ENCODE peak calls at places on chromosomes 4 and X, in five cellular contexts. One of them, this sample, is unnamed.

GRCh38 chr4:2817701-2818350 is 24.9 kb downstream of the SH3BP2 start:
- DNase-seq in SW480: no peak
- DNase-seq in CD14-positive monocyte: no peak
- DNase-seq in cardiac septum: no peak
- DNase-seq in cardiac muscle cell: peak; percentile 64
- DNase-seq in this sample: no peak

GRCh38 chr4:79182209-79182608 is 143.7 kb downstream of the NAA11 start:
- DNase-seq in CD14-positive monocyte: no peak
- DNase-seq in SW480: no peak
- DNase-seq in cardiac muscle cell: no peak
- DNase-seq in cardiac septum: no peak
- DNase-seq in this sample: no peak

GRCh38 chr4:98700630-98701029 is 42.2 kb upstream of the TSPAN5 start:
- DNase-seq in cardiac septum: no peak
- DNase-seq in CD14-positive monocyte: no peak
- DNase-seq in cardiac muscle cell: no peak
- DNase-seq in SW480: no peak
- DNase-seq in this sample: no peak

GRCh38 chr4:37453004-37453360 is 208.4 kb downstream of the NWD2 start:
- DNase-seq in CD14-positive monocyte: no peak
- DNase-seq in SW480: peak; percentile 90
- DNase-seq in cardiac muscle cell: peak; percentile 82
- DNase-seq in cardiac septum: no peak
- DNase-seq in this sample: no peak

GRCh38 chr4:147578057-147578476 is 39.1 kb upstream of the TMEM184C start:
- DNase-seq in cardiac septum: no peak
- DNase-seq in cardiac muscle cell: no peak
- DNase-seq in CD14-positive monocyte: no peak
- DNase-seq in SW480: no peak
- DNase-seq in this sample: peak; percentile 80

GRCh38 chrX:12304261-12304660 is 166.0 kb downstream of the FRMPD4 start:
- DNase-seq in CD14-positive monocyte: no peak
- DNase-seq in SW480: no peak
- DNase-seq in cardiac muscle cell: no peak
- DNase-seq in cardiac septum: no peak
- DNase-seq in this sample: no peak

GRCh38 chrX:38929966-38930421 is 128.7 kb downstream of the MID1IP1 start:
- DNase-seq in cardiac septum: no peak
- DNase-seq in CD14-positive monocyte: no peak
- DNase-seq in SW480: peak; percentile 2
- DNase-seq in cardiac muscle cell: peak; percentile 5
- DNase-seq in this sample: no peak

GRCh38 chr4:37767546-37767945 is 58.9 kb upstream of the PGM2 start:
- DNase-seq in CD14-positive monocyte: peak; percentile 50
- DNase-seq in cardiac septum: peak; percentile 79
- DNase-seq in cardiac muscle cell: no peak
- DNase-seq in SW480: peak; percentile 14
- DNase-seq in this sample: no peak

GRCh38 chr4:3451956-3452355 is 10.2 kb downstream of the HGFAC start:
- DNase-seq in CD14-positive monocyte: no peak
- DNase-seq in SW480: no peak
- DNase-seq in cardiac muscle cell: no peak
- DNase-seq in cardiac septum: no peak
- DNase-seq in this sample: no peak

GRCh38 chrX:28158019-28158777 is 176.9 kb upstream of the DCAF8L1 start:
- DNase-seq in CD14-positive monocyte: no peak
- DNase-seq in SW480: no peak
- DNase-seq in cardiac septum: no peak
- DNase-seq in cardiac muscle cell: no peak
- DNase-seq in this sample: no peak

GRCh38 chr4:82372502-82372873 is 1.3 kb downstream of the HNRNPD start:
- DNase-seq in CD14-positive monocyte: no peak
- DNase-seq in cardiac septum: no peak
- DNase-seq in cardiac muscle cell: peak; percentile 75
- DNase-seq in SW480: peak; percentile 45
- DNase-seq in this sample: no peak

GRCh38 chrX:86002076-86002896 is 45.1 kb downstream of the CHM start:
- DNase-seq in cardiac septum: no peak
- DNase-seq in cardiac muscle cell: peak; percentile 19
- DNase-seq in SW480: peak; percentile 77
- DNase-seq in CD14-positive monocyte: no peak
- DNase-seq in this sample: no peak

GRCh38 chr4:75708218-75708691 is 16.1 kb upstream of the USO1 start:
- DNase-seq in SW480: no peak
- DNase-seq in CD14-positive monocyte: no peak
- DNase-seq in cardiac septum: no peak
- DNase-seq in cardiac muscle cell: no peak
- DNase-seq in this sample: no peak

GRCh38 chr4:137524642-137525384 is 7.5 kb downstream of the PCDH18 start:
- DNase-seq in CD14-positive monocyte: no peak
- DNase-seq in cardiac septum: no peak
- DNase-seq in SW480: no peak
- DNase-seq in cardiac muscle cell: no peak
- DNase-seq in this sample: no peak

GRCh38 chr4:2802618-2803531 is 10.0 kb downstream of the SH3BP2 start:
- DNase-seq in cardiac muscle cell: no peak
- DNase-seq in cardiac septum: peak; percentile 57
- DNase-seq in SW480: no peak
- DNase-seq in CD14-positive monocyte: peak; percentile 45
- DNase-seq in this sample: no peak

GRCh38 chrX:17740137-17741122 is 3.1 kb downstream of the SCML1 start:
- DNase-seq in cardiac septum: no peak
- DNase-seq in SW480: no peak
- DNase-seq in cardiac muscle cell: no peak
- DNase-seq in CD14-positive monocyte: no peak
- DNase-seq in this sample: no peak

GRCh38 chrX:120456973-120457372 is 12.1 kb downstream of the LAMP2 start:
- DNase-seq in cardiac muscle cell: no peak
- DNase-seq in cardiac septum: no peak
- DNase-seq in SW480: peak; percentile 14
- DNase-seq in CD14-positive monocyte: no peak
- DNase-seq in this sample: no peak

GRCh38 chr4:75248770-75249467 is 265.3 kb downstream of the RCHY1 start:
- DNase-seq in cardiac muscle cell: no peak
- DNase-seq in SW480: peak; percentile 6
- DNase-seq in cardiac septum: no peak
- DNase-seq in CD14-positive monocyte: no peak
- DNase-seq in this sample: no peak

GRCh38 chr4:78068481-78068880 is 11.4 kb downstream of the FRAS1 start:
- DNase-seq in cardiac muscle cell: no peak
- DNase-seq in CD14-positive monocyte: no peak
- DNase-seq in SW480: no peak
- DNase-seq in cardiac septum: no peak
- DNase-seq in this sample: no peak

GRCh38 chr4:81622028-81622427 is 150.3 kb upstream of the RASGEF1B start:
- DNase-seq in cardiac muscle cell: no peak
- DNase-seq in cardiac septum: no peak
- DNase-seq in SW480: no peak
- DNase-seq in CD14-positive monocyte: no peak
- DNase-seq in this sample: no peak

GRCh38 chrX:118536687-118537461 is 41.3 kb downstream of the DOCK11 start:
- DNase-seq in cardiac muscle cell: peak; percentile 28
- DNase-seq in CD14-positive monocyte: no peak
- DNase-seq in cardiac septum: no peak
- DNase-seq in SW480: no peak
- DNase-seq in this sample: no peak

GRCh38 chr4:178066338-178066941 is 624.2 kb upstream of the AGA start:
- DNase-seq in SW480: no peak
- DNase-seq in cardiac muscle cell: no peak
- DNase-seq in CD14-positive monocyte: no peak
- DNase-seq in cardiac septum: no peak
- DNase-seq in this sample: no peak

GRCh38 chr4:159142254-159142653 is 39.4 kb downstream of the RAPGEF2 start:
- DNase-seq in CD14-positive monocyte: no peak
- DNase-seq in cardiac septum: no peak
- DNase-seq in SW480: no peak
- DNase-seq in cardiac muscle cell: no peak
- DNase-seq in this sample: no peak

GRCh38 chr4:145808021-145808650 is 128.2 kb downstream of the C4orf51 start:
- DNase-seq in CD14-positive monocyte: no peak
- DNase-seq in cardiac septum: no peak
- DNase-seq in cardiac muscle cell: no peak
- DNase-seq in SW480: peak; percentile 93
- DNase-seq in this sample: no peak

This sample was measured in coronary artery.